ENCODE peak calls at places on chromosome 11, in six cellular contexts. One of them, this sample, is unnamed.

GRCh38 chr11:1281974-1282365 is 27.5 kb downstream of the TOLLIP start:
- DNase-seq in dorsolateral prefrontal cortex: no peak
- DNase-seq in left ventricle myocardium inferior: no peak
- DNase-seq in coronary artery: no peak
- DNase-seq in cardiac fibroblast: no peak
- DNase-seq in GM06990: no peak
- DNase-seq in this sample: no peak

GRCh38 chr11:13329670-13330401 is 52.2 kb downstream of the BMAL1 start:
- DNase-seq in dorsolateral prefrontal cortex: peak
- DNase-seq in left ventricle myocardium inferior: no peak
- DNase-seq in coronary artery: no peak
- DNase-seq in cardiac fibroblast: peak
- DNase-seq in GM06990: no peak
- DNase-seq in this sample: no peak

GRCh38 chr11:73415854-73416615 is 39.8 kb downstream of the RELT start:
- DNase-seq in dorsolateral prefrontal cortex: no peak
- DNase-seq in left ventricle myocardium inferior: no peak
- DNase-seq in coronary artery: no peak
- DNase-seq in cardiac fibroblast: no peak
- DNase-seq in GM06990: no peak
- DNase-seq in this sample: no peak

GRCh38 chr11:16512842-16513241 is 156.5 kb upstream of the SOX6 start:
- DNase-seq in dorsolateral prefrontal cortex: no peak
- DNase-seq in left ventricle myocardium inferior: no peak
- DNase-seq in coronary artery: no peak
- DNase-seq in cardiac fibroblast: no peak
- DNase-seq in GM06990: peak
- DNase-seq in this sample: no peak

GRCh38 chr11:40759341-40759740 is 700.1 kb downstream of the LRRC4C start:
- DNase-seq in dorsolateral prefrontal cortex: no peak
- DNase-seq in left ventricle myocardium inferior: no peak
- DNase-seq in coronary artery: no peak
- DNase-seq in cardiac fibroblast: no peak
- DNase-seq in GM06990: no peak
- DNase-seq in this sample: no peak

GRCh38 chr11:93921695-93922468 is 71.5 kb upstream of the VSTM5 start:
- DNase-seq in dorsolateral prefrontal cortex: no peak
- DNase-seq in left ventricle myocardium inferior: no peak
- DNase-seq in coronary artery: no peak
- DNase-seq in cardiac fibroblast: peak
- DNase-seq in GM06990: peak
- DNase-seq in this sample: peak

GRCh38 chr11:73980001-73980960 is 2.4 kb downstream of the UCP2 start:
- DNase-seq in dorsolateral prefrontal cortex: no peak
- DNase-seq in left ventricle myocardium inferior: no peak
- DNase-seq in coronary artery: no peak
- DNase-seq in cardiac fibroblast: no peak
- DNase-seq in GM06990: peak
- DNase-seq in this sample: peak

GRCh38 chr11:11708256-11708655 is 86.5 kb upstream of the GALNT18 start:
- DNase-seq in dorsolateral prefrontal cortex: no peak
- DNase-seq in left ventricle myocardium inferior: no peak
- DNase-seq in coronary artery: no peak
- DNase-seq in cardiac fibroblast: no peak
- DNase-seq in GM06990: no peak
- DNase-seq in this sample: no peak

GRCh38 chr11:91947215-91947614 is 277.4 kb upstream of the FAT3 start:
- DNase-seq in dorsolateral prefrontal cortex: no peak
- DNase-seq in left ventricle myocardium inferior: no peak
- DNase-seq in coronary artery: no peak
- DNase-seq in cardiac fibroblast: peak
- DNase-seq in GM06990: no peak
- DNase-seq in this sample: no peak

GRCh38 chr11:114395776-114396175 is 4.5 kb downstream of the C11orf71 start:
- DNase-seq in dorsolateral prefrontal cortex: no peak
- DNase-seq in left ventricle myocardium inferior: no peak
- DNase-seq in coronary artery: no peak
- DNase-seq in cardiac fibroblast: no peak
- DNase-seq in GM06990: no peak
- DNase-seq in this sample: no peak

GRCh38 chr11:70682056-70682455 is 283.7 kb downstream of the CTTN start:
- DNase-seq in dorsolateral prefrontal cortex: no peak
- DNase-seq in left ventricle myocardium inferior: no peak
- DNase-seq in coronary artery: no peak
- DNase-seq in cardiac fibroblast: no peak
- DNase-seq in GM06990: no peak
- DNase-seq in this sample: no peak

GRCh38 chr11:134412508-134413333 is 679 bp upstream of the B3GAT1 start:
- DNase-seq in dorsolateral prefrontal cortex: peak
- DNase-seq in left ventricle myocardium inferior: no peak
- DNase-seq in coronary artery: no peak
- DNase-seq in cardiac fibroblast: no peak
- DNase-seq in GM06990: no peak
- DNase-seq in this sample: no peak

GRCh38 chr11:120627535-120628163 is 116.1 kb downstream of the GRIK4 start:
- DNase-seq in dorsolateral prefrontal cortex: no peak
- DNase-seq in left ventricle myocardium inferior: no peak
- DNase-seq in coronary artery: no peak
- DNase-seq in cardiac fibroblast: no peak
- DNase-seq in GM06990: no peak
- DNase-seq in this sample: no peak

GRCh38 chr11:120618399-120618798 is 106.9 kb downstream of the GRIK4 start:
- DNase-seq in dorsolateral prefrontal cortex: no peak
- DNase-seq in left ventricle myocardium inferior: no peak
- DNase-seq in coronary artery: no peak
- DNase-seq in cardiac fibroblast: no peak
- DNase-seq in GM06990: no peak
- DNase-seq in this sample: no peak

GRCh38 chr11:120625565-120625964 is 114.0 kb downstream of the GRIK4 start:
- DNase-seq in dorsolateral prefrontal cortex: no peak
- DNase-seq in left ventricle myocardium inferior: no peak
- DNase-seq in coronary artery: no peak
- DNase-seq in cardiac fibroblast: no peak
- DNase-seq in GM06990: no peak
- DNase-seq in this sample: no peak

GRCh38 chr11:120626791-120627190 is 115.2 kb downstream of the GRIK4 start:
- DNase-seq in dorsolateral prefrontal cortex: no peak
- DNase-seq in left ventricle myocardium inferior: no peak
- DNase-seq in coronary artery: no peak
- DNase-seq in cardiac fibroblast: no peak
- DNase-seq in GM06990: no peak
- DNase-seq in this sample: no peak

GRCh38 chr11:120622189-120622912 is 110.8 kb downstream of the GRIK4 start:
- DNase-seq in dorsolateral prefrontal cortex: no peak
- DNase-seq in left ventricle myocardium inferior: peak
- DNase-seq in coronary artery: no peak
- DNase-seq in cardiac fibroblast: no peak
- DNase-seq in GM06990: no peak
- DNase-seq in this sample: no peak
- TF ChIP-seq CTCF in dorsolateral prefrontal cortex: no peak
- TF ChIP-seq CTCF in left ventricle myocardium inferior: no peak
- TF ChIP-seq CTCF in coronary artery: no peak
- TF ChIP-seq CTCF in cardiac fibroblast: no peak
- TF ChIP-seq CTCF in GM06990: peak
- TF ChIP-seq CTCF in this sample: peak

GRCh38 chr11:27720277-27720830 is 20.1 kb upstream of the BDNF start:
- DNase-seq in dorsolateral prefrontal cortex: peak
- DNase-seq in left ventricle myocardium inferior: no peak
- DNase-seq in coronary artery: no peak
- DNase-seq in cardiac fibroblast: peak
- DNase-seq in GM06990: no peak
- DNase-seq in this sample: no peak
- H3K4me3 ChIP-seq in dorsolateral prefrontal cortex: peak
- H3K4me3 ChIP-seq in left ventricle myocardium inferior: no peak
- H3K4me3 ChIP-seq in coronary artery: peak
- H3K4me3 ChIP-seq in cardiac fibroblast: no peak
- H3K4me3 ChIP-seq in GM06990: no peak
- H3K4me3 ChIP-seq in this sample: no peak

DNA sequence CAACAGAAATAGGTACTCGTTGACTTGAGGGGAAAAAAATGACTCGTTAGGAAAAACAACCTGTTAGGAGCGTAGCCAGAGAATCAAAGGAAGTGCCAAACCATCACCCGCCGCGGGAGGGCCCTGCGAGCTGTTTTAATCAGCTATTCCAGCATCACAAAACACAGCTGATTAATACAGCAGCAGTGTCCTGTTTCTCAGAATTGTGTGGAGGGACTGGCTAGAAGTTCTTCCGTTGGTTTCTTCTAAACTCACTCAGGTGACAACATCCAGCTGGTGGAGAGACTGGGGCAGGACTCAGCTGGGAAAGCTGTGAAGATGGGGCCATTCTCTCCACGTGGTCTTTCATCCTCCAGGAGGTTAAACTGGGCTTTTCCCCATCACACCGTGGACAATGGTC is 28.0 kb downstream of the HSPA8 start:
- DNase-seq in dorsolateral prefrontal cortex: no peak
- DNase-seq in left ventricle myocardium inferior: no peak
- DNase-seq in coronary artery: no peak
- DNase-seq in cardiac fibroblast: peak
- DNase-seq in GM06990: no peak
- DNase-seq in this sample: no peak
- TF ChIP-seq CTCF in dorsolateral prefrontal cortex: no peak
- TF ChIP-seq CTCF in left ventricle myocardium inferior: peak
- TF ChIP-seq CTCF in coronary artery: no peak
- TF ChIP-seq CTCF in cardiac fibroblast: peak
- TF ChIP-seq CTCF in GM06990: no peak
- TF ChIP-seq CTCF in this sample: no peak

DNA sequence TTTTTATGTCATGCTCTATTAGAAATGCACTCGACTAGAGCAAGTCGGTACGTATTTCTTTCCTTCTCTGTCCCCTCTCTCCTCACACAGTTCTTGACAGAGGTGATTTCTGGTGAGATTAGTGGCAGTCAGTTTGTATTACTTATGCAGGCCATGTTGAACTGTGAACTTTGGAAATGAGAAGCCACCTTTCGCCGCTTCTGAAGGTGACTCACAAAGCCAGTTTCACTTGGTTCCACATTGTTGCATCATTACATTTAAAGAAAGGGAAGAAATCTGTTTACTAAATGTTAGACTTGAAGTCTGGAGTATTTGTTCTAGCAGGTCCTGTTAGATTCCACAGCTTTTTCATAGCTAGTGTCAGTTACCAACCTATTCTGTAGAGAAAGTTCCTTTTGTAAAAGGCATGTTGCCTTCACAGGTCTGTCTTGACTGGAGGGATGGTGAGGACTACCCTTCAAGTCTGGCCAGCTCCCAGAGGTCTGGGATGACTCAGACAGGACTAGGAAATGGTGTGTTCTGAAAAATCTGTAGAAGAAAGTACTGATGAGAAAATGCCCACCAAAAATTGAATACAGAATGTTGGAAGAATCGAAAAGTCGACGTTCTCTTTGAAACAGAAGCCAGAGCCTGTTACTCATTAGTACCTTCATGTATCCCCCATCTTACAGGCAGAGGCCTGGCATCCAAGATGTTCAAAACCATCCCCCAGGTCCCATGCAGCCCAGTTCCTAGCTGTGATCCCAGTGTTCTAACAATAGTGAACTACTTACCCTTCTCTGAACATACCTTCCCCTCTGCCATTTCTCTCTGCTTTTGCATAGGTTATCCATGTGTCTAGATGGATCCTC is 181.4 kb downstream of the DBX1 start:
- DNase-seq in dorsolateral prefrontal cortex: no peak
- DNase-seq in left ventricle myocardium inferior: no peak
- DNase-seq in coronary artery: no peak
- DNase-seq in cardiac fibroblast: peak
- DNase-seq in GM06990: peak
- DNase-seq in this sample: peak
- H3K4me3 ChIP-seq in dorsolateral prefrontal cortex: no peak
- H3K4me3 ChIP-seq in left ventricle myocardium inferior: no peak
- H3K4me3 ChIP-seq in coronary artery: no peak
- H3K4me3 ChIP-seq in cardiac fibroblast: no peak
- H3K4me3 ChIP-seq in GM06990: no peak
- H3K4me3 ChIP-seq in this sample: no peak

GRCh38 chr11:131353761-131354160 is 16.7 kb upstream of the NTM start:
- DNase-seq in dorsolateral prefrontal cortex: no peak
- DNase-seq in left ventricle myocardium inferior: no peak
- DNase-seq in coronary artery: no peak
- DNase-seq in cardiac fibroblast: peak
- DNase-seq in GM06990: no peak
- DNase-seq in this sample: no peak

GRCh38 chr11:131354251-131354701 is 16.1 kb upstream of the NTM start:
- DNase-seq in dorsolateral prefrontal cortex: no peak
- DNase-seq in left ventricle myocardium inferior: no peak
- DNase-seq in coronary artery: no peak
- DNase-seq in cardiac fibroblast: peak
- DNase-seq in GM06990: no peak
- DNase-seq in this sample: no peak

GRCh38 chr11:131351848-131352247 is 18.6 kb upstream of the NTM start:
- DNase-seq in dorsolateral prefrontal cortex: no peak
- DNase-seq in left ventricle myocardium inferior: no peak
- DNase-seq in coronary artery: no peak
- DNase-seq in cardiac fibroblast: no peak
- DNase-seq in GM06990: no peak
- DNase-seq in this sample: no peak

GRCh38 chr11:131349368-131350086 is 20.9 kb upstream of the NTM start:
- DNase-seq in dorsolateral prefrontal cortex: no peak
- DNase-seq in left ventricle myocardium inferior: no peak
- DNase-seq in coronary artery: no peak
- DNase-seq in cardiac fibroblast: no peak
- DNase-seq in GM06990: no peak
- DNase-seq in this sample: no peak
- TF ChIP-seq CTCF in dorsolateral prefrontal cortex: no peak
- TF ChIP-seq CTCF in left ventricle myocardium inferior: no peak
- TF ChIP-seq CTCF in coronary artery: no peak
- TF ChIP-seq CTCF in cardiac fibroblast: no peak
- TF ChIP-seq CTCF in GM06990: no peak
- TF ChIP-seq CTCF in this sample: no peak

DNA sequence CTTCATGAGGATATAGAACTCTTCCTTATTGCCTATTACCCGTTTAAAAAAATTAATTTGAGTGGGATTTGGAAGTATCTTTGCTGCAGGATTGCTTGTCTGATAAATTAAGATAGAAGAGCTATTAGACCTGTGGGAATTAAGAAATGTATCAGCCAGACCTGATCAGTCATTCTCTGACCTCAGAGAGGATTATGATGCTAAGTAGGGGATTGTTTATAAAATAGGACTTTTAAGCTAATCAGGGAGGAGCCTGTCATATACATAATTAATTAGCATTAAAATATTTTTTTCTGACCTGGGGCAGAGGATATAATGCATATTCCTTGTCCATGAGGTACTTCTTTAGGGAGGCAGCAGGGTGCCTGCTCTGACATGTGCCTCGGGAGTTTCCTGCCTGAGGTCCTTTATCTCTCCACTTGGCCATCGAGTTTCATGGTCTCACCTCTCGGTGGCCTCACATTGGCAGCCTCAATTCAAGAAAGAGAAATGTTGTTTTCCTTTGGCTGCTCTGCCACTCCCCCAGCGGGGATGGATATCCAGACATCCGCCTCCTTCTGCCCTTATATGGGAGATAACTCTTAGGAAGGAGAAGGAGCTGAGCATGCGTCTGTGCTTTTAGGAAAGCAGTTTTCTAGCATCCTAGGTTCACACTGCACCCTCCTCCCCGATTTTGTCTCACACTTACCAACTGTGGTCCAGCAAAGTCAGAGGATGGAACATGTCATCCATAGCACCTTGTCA is 41.1 kb downstream of the DIXDC1 start:
- DNase-seq in dorsolateral prefrontal cortex: peak
- DNase-seq in left ventricle myocardium inferior: peak
- DNase-seq in coronary artery: peak
- DNase-seq in cardiac fibroblast: peak
- DNase-seq in GM06990: no peak
- DNase-seq in this sample: no peak
- H3K4me3 ChIP-seq in dorsolateral prefrontal cortex: peak
- H3K4me3 ChIP-seq in left ventricle myocardium inferior: peak
- H3K4me3 ChIP-seq in coronary artery: peak
- H3K4me3 ChIP-seq in cardiac fibroblast: peak
- H3K4me3 ChIP-seq in GM06990: no peak
- H3K4me3 ChIP-seq in this sample: no peak